ENCODE peak calls at places on chromosome X, in five cellular contexts. One of them, this sample, is unnamed.

GRCh38 chrX:51024106-51024696 is 113.7 kb downstream of the BMP15 start:
- DNase-seq in hypothalamus: no peak
- DNase-seq in sciatic nerve: no peak
- DNase-seq in NCI-H748 treated with DMSO at 0.1 percent for 48 hours: no peak
- DNase-seq in memory B cell: peak; percentile 0
- DNase-seq in this sample: no peak

GRCh38 chrX:58025979-58026378 is 115.7 kb upstream of the ZXDA start:
- DNase-seq in sciatic nerve: no peak
- DNase-seq in hypothalamus: peak; percentile 10
- DNase-seq in NCI-H748 treated with DMSO at 0.1 percent for 48 hours: peak; percentile 49
- DNase-seq in memory B cell: peak; percentile 7
- DNase-seq in this sample: no peak

GRCh38 chrX:130216312-130216711 is 44.5 kb downstream of the RAB33A start:
- DNase-seq in NCI-H748 treated with DMSO at 0.1 percent for 48 hours: no peak
- DNase-seq in hypothalamus: no peak
- DNase-seq in memory B cell: no peak
- DNase-seq in sciatic nerve: no peak
- DNase-seq in this sample: no peak

GRCh38 chrX:44012484-44013096 is 39.4 kb upstream of the NDP start:
- DNase-seq in memory B cell: no peak
- DNase-seq in hypothalamus: no peak
- DNase-seq in NCI-H748 treated with DMSO at 0.1 percent for 48 hours: no peak
- DNase-seq in sciatic nerve: no peak
- DNase-seq in this sample: no peak

GRCh38 chrX:23729214-23729613 is 13.9 kb downstream of the ACOT9 start:
- DNase-seq in hypothalamus: no peak
- DNase-seq in NCI-H748 treated with DMSO at 0.1 percent for 48 hours: no peak
- DNase-seq in memory B cell: no peak
- DNase-seq in sciatic nerve: no peak
- DNase-seq in this sample: no peak

GRCh38 chrX:110732274-110732673 is 63.3 kb downstream of the CHRDL1 start:
- DNase-seq in memory B cell: no peak
- DNase-seq in hypothalamus: no peak
- DNase-seq in sciatic nerve: no peak
- DNase-seq in NCI-H748 treated with DMSO at 0.1 percent for 48 hours: no peak
- DNase-seq in this sample: no peak

GRCh38 chrX:134732152-134732551 is 73.9 kb upstream of the PLAC1 start:
- DNase-seq in hypothalamus: no peak
- DNase-seq in sciatic nerve: no peak
- DNase-seq in NCI-H748 treated with DMSO at 0.1 percent for 48 hours: no peak
- DNase-seq in memory B cell: no peak
- DNase-seq in this sample: no peak

GRCh38 chrX:47751670-47752069 is 85.0 kb upstream of the ZNF81 start:
- DNase-seq in NCI-H748 treated with DMSO at 0.1 percent for 48 hours: peak; percentile 0
- DNase-seq in memory B cell: peak; percentile 0
- DNase-seq in sciatic nerve: no peak
- DNase-seq in hypothalamus: no peak
- DNase-seq in this sample: no peak

GRCh38 chrX:21946925-21947641 is 6.6 kb downstream of the SMS start:
- DNase-seq in sciatic nerve: no peak
- DNase-seq in memory B cell: no peak
- DNase-seq in hypothalamus: no peak
- DNase-seq in NCI-H748 treated with DMSO at 0.1 percent for 48 hours: no peak
- DNase-seq in this sample: no peak

GRCh38 chrX:118188977-118189376 is 72.4 kb upstream of the KLHL13 start:
- DNase-seq in hypothalamus: no peak
- DNase-seq in NCI-H748 treated with DMSO at 0.1 percent for 48 hours: no peak
- DNase-seq in memory B cell: no peak
- DNase-seq in sciatic nerve: no peak
- DNase-seq in this sample: no peak

GRCh38 chrX:115553171-115553570 is 7.8 kb upstream of the PLS3 start:
- DNase-seq in memory B cell: no peak
- DNase-seq in NCI-H748 treated with DMSO at 0.1 percent for 48 hours: no peak
- DNase-seq in sciatic nerve: no peak
- DNase-seq in hypothalamus: no peak
- DNase-seq in this sample: no peak

GRCh38 chrX:30215357-30215843 is at the start of gene MAGEB2:
- DNase-seq in hypothalamus: no peak
- DNase-seq in NCI-H748 treated with DMSO at 0.1 percent for 48 hours: no peak
- DNase-seq in memory B cell: no peak
- DNase-seq in sciatic nerve: no peak
- DNase-seq in this sample: no peak

This sample was measured in GM12878.